ENCODE peak calls at places on chromosomes 6 and 20, in ten cellular contexts. One of them, this sample, is unnamed.

GRCh38 chr6:75396005-75396800 is 97.4 kb downstream of the FILIP1 start:
- DNase-seq in heart left ventricle: no peak
- DNase-seq in IMR-90: no peak
- DNase-seq in right lobe of liver: no peak
- DNase-seq in body of pancreas: no peak
- DNase-seq in vagina: no peak
- DNase-seq in heart right ventricle: no peak
- DNase-seq in upper lobe of right lung: no peak
- DNase-seq in A549: no peak
- DNase-seq in ascending aorta: no peak
- DNase-seq in this sample: no peak

GRCh38 chr6:43695078-43695966 is 7.7 kb upstream of the MRPS18A start:
- DNase-seq in ascending aorta: no peak
- DNase-seq in heart right ventricle: peak
- DNase-seq in right lobe of liver: no peak
- DNase-seq in body of pancreas: peak
- DNase-seq in A549: no peak
- DNase-seq in heart left ventricle: peak
- DNase-seq in vagina: no peak
- DNase-seq in IMR-90: no peak
- DNase-seq in upper lobe of right lung: peak
- DNase-seq in this sample: no peak

GRCh38 chr20:46621492-46621891 is 29.8 kb downstream of the SLC13A3 start:
- DNase-seq in A549: no peak
- DNase-seq in ascending aorta: no peak
- DNase-seq in vagina: no peak
- DNase-seq in heart right ventricle: no peak
- DNase-seq in right lobe of liver: no peak
- DNase-seq in heart left ventricle: no peak
- DNase-seq in upper lobe of right lung: no peak
- DNase-seq in body of pancreas: no peak
- DNase-seq in IMR-90: peak
- DNase-seq in this sample: peak

GRCh38 chr6:168596316-168596715 is 155.3 kb downstream of the SMOC2 start:
- DNase-seq in ascending aorta: no peak
- DNase-seq in heart right ventricle: no peak
- DNase-seq in heart left ventricle: no peak
- DNase-seq in upper lobe of right lung: no peak
- DNase-seq in A549: no peak
- DNase-seq in IMR-90: no peak
- DNase-seq in vagina: no peak
- DNase-seq in right lobe of liver: no peak
- DNase-seq in body of pancreas: no peak
- DNase-seq in this sample: no peak

GRCh38 chr20:37253087-37253486 is 8.5 kb downstream of the GHRH start:
- DNase-seq in A549: no peak
- DNase-seq in ascending aorta: no peak
- DNase-seq in heart left ventricle: no peak
- DNase-seq in IMR-90: no peak
- DNase-seq in vagina: no peak
- DNase-seq in body of pancreas: no peak
- DNase-seq in upper lobe of right lung: no peak
- DNase-seq in right lobe of liver: no peak
- DNase-seq in heart right ventricle: no peak
- DNase-seq in this sample: no peak

GRCh38 chr20:59684685-59685212 is 80.4 kb downstream of the PHACTR3 start:
- DNase-seq in IMR-90: no peak
- DNase-seq in heart left ventricle: no peak
- DNase-seq in A549: no peak
- DNase-seq in right lobe of liver: no peak
- DNase-seq in vagina: no peak
- DNase-seq in ascending aorta: no peak
- DNase-seq in body of pancreas: no peak
- DNase-seq in upper lobe of right lung: peak
- DNase-seq in heart right ventricle: no peak
- DNase-seq in this sample: no peak

GRCh38 chr6:45590225-45590624 is 212.5 kb upstream of the SUPT3H start:
- DNase-seq in heart left ventricle: no peak
- DNase-seq in heart right ventricle: no peak
- DNase-seq in upper lobe of right lung: no peak
- DNase-seq in A549: no peak
- DNase-seq in vagina: peak
- DNase-seq in right lobe of liver: no peak
- DNase-seq in ascending aorta: no peak
- DNase-seq in body of pancreas: no peak
- DNase-seq in IMR-90: peak
- DNase-seq in this sample: peak

GRCh38 chr6:25342784-25343183 is 63.6 kb downstream of the CARMIL1 start:
- DNase-seq in A549: peak
- DNase-seq in ascending aorta: no peak
- DNase-seq in heart right ventricle: no peak
- DNase-seq in vagina: no peak
- DNase-seq in heart left ventricle: no peak
- DNase-seq in IMR-90: peak
- DNase-seq in right lobe of liver: no peak
- DNase-seq in body of pancreas: no peak
- DNase-seq in upper lobe of right lung: no peak
- DNase-seq in this sample: peak

GRCh38 chr20:16412896-16413295 is 160.4 kb downstream of the KIF16B start:
- DNase-seq in A549: no peak
- DNase-seq in heart right ventricle: no peak
- DNase-seq in upper lobe of right lung: no peak
- DNase-seq in ascending aorta: no peak
- DNase-seq in body of pancreas: no peak
- DNase-seq in vagina: no peak
- DNase-seq in heart left ventricle: no peak
- DNase-seq in right lobe of liver: no peak
- DNase-seq in IMR-90: no peak
- DNase-seq in this sample: no peak

GRCh38 chr20:16419138-16419715 is 154.0 kb downstream of the KIF16B start:
- DNase-seq in vagina: no peak
- DNase-seq in heart right ventricle: no peak
- DNase-seq in right lobe of liver: no peak
- DNase-seq in body of pancreas: no peak
- DNase-seq in heart left ventricle: no peak
- DNase-seq in A549: no peak
- DNase-seq in IMR-90: no peak
- DNase-seq in ascending aorta: no peak
- DNase-seq in upper lobe of right lung: no peak
- DNase-seq in this sample: no peak

GRCh38 chr20:16411361-16411760 is 161.9 kb downstream of the KIF16B start:
- DNase-seq in ascending aorta: no peak
- DNase-seq in upper lobe of right lung: no peak
- DNase-seq in IMR-90: no peak
- DNase-seq in vagina: no peak
- DNase-seq in right lobe of liver: no peak
- DNase-seq in A549: no peak
- DNase-seq in heart right ventricle: no peak
- DNase-seq in body of pancreas: no peak
- DNase-seq in heart left ventricle: no peak
- DNase-seq in this sample: no peak

GRCh38 chr20:16415079-16415478 is 158.2 kb downstream of the KIF16B start:
- DNase-seq in A549: no peak
- DNase-seq in upper lobe of right lung: no peak
- DNase-seq in heart left ventricle: no peak
- DNase-seq in body of pancreas: no peak
- DNase-seq in ascending aorta: no peak
- DNase-seq in IMR-90: peak
- DNase-seq in vagina: no peak
- DNase-seq in right lobe of liver: no peak
- DNase-seq in heart right ventricle: no peak
- DNase-seq in this sample: peak

DNA sequence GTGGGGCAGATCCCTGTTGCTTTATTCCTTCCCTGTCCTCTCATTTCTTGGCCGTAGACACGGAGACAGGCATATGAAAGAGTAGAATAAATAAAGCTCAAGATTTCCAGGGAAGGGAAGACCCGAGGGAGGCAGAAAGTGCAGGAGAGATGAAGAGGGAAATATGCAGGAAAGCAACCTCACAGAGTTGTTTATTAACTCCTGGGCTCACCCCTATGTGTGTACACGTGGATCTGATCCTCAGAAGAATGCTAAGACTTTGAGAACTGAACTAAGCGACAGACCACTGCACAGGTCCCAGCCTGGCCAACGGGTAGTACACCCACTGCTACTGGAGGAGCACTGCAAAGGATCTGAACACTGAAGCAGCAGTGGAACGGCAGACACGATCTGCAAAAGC is 156.2 kb downstream of the KIF16B start:
- DNase-seq in IMR-90: no peak
- DNase-seq in heart left ventricle: no peak
- DNase-seq in body of pancreas: no peak
- DNase-seq in heart right ventricle: no peak
- DNase-seq in right lobe of liver: no peak
- DNase-seq in ascending aorta: no peak
- DNase-seq in vagina: no peak
- DNase-seq in A549: no peak
- DNase-seq in upper lobe of right lung: no peak
- DNase-seq in this sample: no peak
- H3K4me3 ChIP-seq in IMR-90: no peak
- H3K4me3 ChIP-seq in heart left ventricle: no peak
- H3K4me3 ChIP-seq in body of pancreas: no peak
- H3K4me3 ChIP-seq in heart right ventricle: no peak
- H3K4me3 ChIP-seq in right lobe of liver: no peak
- H3K4me3 ChIP-seq in ascending aorta: no peak
- H3K4me3 ChIP-seq in vagina: no peak
- H3K4me3 ChIP-seq in A549: no peak
- H3K4me3 ChIP-seq in upper lobe of right lung: no peak
- H3K4me3 ChIP-seq in this sample: no peak

DNA sequence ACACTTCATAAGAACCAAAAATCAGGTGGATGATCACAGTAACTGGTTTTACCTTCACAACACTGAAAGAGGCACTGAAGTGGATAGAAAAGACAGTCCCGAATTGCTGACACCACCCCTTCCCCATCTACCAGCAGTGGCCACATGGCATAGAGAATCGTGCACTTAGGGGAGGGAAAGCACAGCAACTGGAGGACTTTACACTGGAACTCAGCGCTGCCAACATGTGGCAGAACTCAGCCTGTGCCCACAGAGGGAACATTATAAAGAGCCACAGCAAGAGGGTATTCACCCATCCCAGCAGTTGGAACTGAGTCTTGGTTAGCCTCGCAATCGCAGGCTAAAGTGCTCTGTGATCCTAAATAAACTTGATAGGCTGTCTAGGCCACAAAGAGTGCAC is 6.5 kb upstream of the KIAA1586 start:
- DNase-seq in vagina: no peak
- DNase-seq in heart left ventricle: no peak
- DNase-seq in upper lobe of right lung: no peak
- DNase-seq in body of pancreas: no peak
- DNase-seq in heart right ventricle: no peak
- DNase-seq in ascending aorta: no peak
- DNase-seq in right lobe of liver: no peak
- DNase-seq in A549: peak
- DNase-seq in IMR-90: no peak
- DNase-seq in this sample: peak
- TF ChIP-seq CTCF in vagina: no peak
- TF ChIP-seq CTCF in heart left ventricle: no peak
- TF ChIP-seq CTCF in upper lobe of right lung: no peak
- TF ChIP-seq CTCF in body of pancreas: no peak
- TF ChIP-seq CTCF in heart right ventricle: no peak
- TF ChIP-seq CTCF in ascending aorta: no peak
- TF ChIP-seq CTCF in right lobe of liver: no peak
- TF ChIP-seq CTCF in A549: no peak
- TF ChIP-seq CTCF in IMR-90: no peak
- TF ChIP-seq CTCF in this sample: peak

DNA sequence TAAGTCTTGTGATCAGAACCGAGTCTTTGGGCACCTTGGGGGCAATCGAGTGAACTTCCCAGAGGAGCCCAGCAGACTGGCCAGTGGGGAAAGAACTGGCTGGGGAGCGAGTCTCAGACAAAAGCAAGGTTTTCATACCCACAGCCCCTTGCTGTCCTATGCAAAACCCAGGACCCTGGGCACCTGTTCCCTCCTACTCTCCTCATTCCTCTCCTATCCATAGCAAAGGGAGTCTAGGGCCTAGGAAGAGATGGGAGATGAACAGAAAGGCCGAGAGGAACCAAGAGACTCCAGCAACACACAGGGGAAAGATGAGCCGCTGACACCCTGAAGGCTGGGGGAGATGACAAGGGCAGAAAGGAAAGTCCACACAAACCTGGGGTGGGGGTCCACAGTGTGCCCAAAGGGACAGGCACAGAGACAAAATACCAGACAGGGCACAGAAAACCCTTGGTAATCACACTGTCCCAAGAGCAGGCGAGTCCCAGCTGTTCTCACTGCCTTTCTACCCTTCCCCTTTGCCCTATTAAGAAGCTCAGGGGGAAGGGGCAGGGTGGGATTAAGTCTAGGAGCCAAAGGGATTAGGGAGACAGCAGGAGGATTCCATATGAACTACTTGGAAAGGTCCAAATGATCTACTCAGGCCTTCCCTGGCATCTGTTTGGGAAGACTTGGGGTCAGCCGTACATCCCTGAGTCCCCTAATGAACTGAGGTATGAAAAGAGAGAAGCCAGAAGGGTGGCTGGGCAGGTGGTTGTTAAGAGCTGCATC is 6.5 kb downstream of the PPP1R18 start:
- DNase-seq in vagina: no peak
- DNase-seq in upper lobe of right lung: no peak
- DNase-seq in heart left ventricle: no peak
- DNase-seq in A549: no peak
- DNase-seq in IMR-90: no peak
- DNase-seq in ascending aorta: no peak
- DNase-seq in body of pancreas: no peak
- DNase-seq in right lobe of liver: no peak
- DNase-seq in heart right ventricle: no peak
- DNase-seq in this sample: no peak
- H3K4me3 ChIP-seq in vagina: peak
- H3K4me3 ChIP-seq in upper lobe of right lung: peak
- H3K4me3 ChIP-seq in heart left ventricle: peak
- H3K4me3 ChIP-seq in A549: peak
- H3K4me3 ChIP-seq in IMR-90: no peak
- H3K4me3 ChIP-seq in ascending aorta: peak
- H3K4me3 ChIP-seq in body of pancreas: no peak
- H3K4me3 ChIP-seq in right lobe of liver: peak
- H3K4me3 ChIP-seq in heart right ventricle: no peak
- H3K4me3 ChIP-seq in this sample: peak

GRCh38 chr6:146935489-146935888 is 268.7 kb upstream of the STXBP5 start:
- DNase-seq in right lobe of liver: no peak
- DNase-seq in upper lobe of right lung: no peak
- DNase-seq in IMR-90: no peak
- DNase-seq in A549: no peak
- DNase-seq in heart right ventricle: no peak
- DNase-seq in vagina: no peak
- DNase-seq in ascending aorta: no peak
- DNase-seq in body of pancreas: no peak
- DNase-seq in heart left ventricle: no peak
- DNase-seq in this sample: no peak

GRCh38 chr6:146925846-146926245 is 278.4 kb upstream of the STXBP5 start:
- DNase-seq in heart right ventricle: no peak
- DNase-seq in upper lobe of right lung: no peak
- DNase-seq in body of pancreas: no peak
- DNase-seq in heart left ventricle: no peak
- DNase-seq in right lobe of liver: no peak
- DNase-seq in A549: no peak
- DNase-seq in vagina: no peak
- DNase-seq in IMR-90: no peak
- DNase-seq in ascending aorta: no peak
- DNase-seq in this sample: no peak

GRCh38 chr6:146928503-146928902 is 275.7 kb upstream of the STXBP5 start:
- DNase-seq in right lobe of liver: no peak
- DNase-seq in body of pancreas: no peak
- DNase-seq in ascending aorta: no peak
- DNase-seq in A549: no peak
- DNase-seq in vagina: no peak
- DNase-seq in upper lobe of right lung: no peak
- DNase-seq in heart right ventricle: no peak
- DNase-seq in IMR-90: no peak
- DNase-seq in heart left ventricle: no peak
- DNase-seq in this sample: no peak

GRCh38 chr6:146931214-146931613 is 273.0 kb upstream of the STXBP5 start:
- DNase-seq in heart right ventricle: no peak
- DNase-seq in right lobe of liver: no peak
- DNase-seq in body of pancreas: no peak
- DNase-seq in vagina: no peak
- DNase-seq in IMR-90: no peak
- DNase-seq in upper lobe of right lung: no peak
- DNase-seq in ascending aorta: no peak
- DNase-seq in heart left ventricle: no peak
- DNase-seq in A549: no peak
- DNase-seq in this sample: peak
- TF ChIP-seq CTCF in heart right ventricle: no peak
- TF ChIP-seq CTCF in right lobe of liver: no peak
- TF ChIP-seq CTCF in body of pancreas: peak
- TF ChIP-seq CTCF in vagina: no peak
- TF ChIP-seq CTCF in IMR-90: peak
- TF ChIP-seq CTCF in upper lobe of right lung: no peak
- TF ChIP-seq CTCF in ascending aorta: no peak
- TF ChIP-seq CTCF in heart left ventricle: no peak
- TF ChIP-seq CTCF in A549: no peak
- TF ChIP-seq CTCF in this sample: no peak